ENCODE peak calls at places on chromosomes 16 and 17, in six cellular contexts. T is heart right ventricle, G is mucosa of descending colon, J is A549, F is PC-9, E is body of pancreas. Q is an unnamed sample. For H3K4me1, the result is how much of the 10 kb centered on the place peaks cover.

GRCh38 chr16:17367932-17368331 is 102.8 kb downstream of the XYLT1 start:
- DNase-seq in G (peak), T (no peak), E (no peak), F (no peak), J (no peak), Q (no peak)

GRCh38 chr17:78394209-78394608 is 15.8 kb downstream of the PGS1 start:
- DNase-seq in G (no peak), F (no peak), E (no peak), J (no peak), T (no peak), Q (peak)

GRCh38 chr16:745739-746138 is 4.9 kb upstream of the CIAO3 start:
- DNase-seq in F (peak), T (no peak), G (peak), J (no peak), E (no peak), Q (peak)

GRCh38 chr17:78113804-78114785 is 14.5 kb downstream of the TMC6 start:
- DNase-seq in F (no peak), J (no peak), T (no peak), E (no peak), G (no peak), Q (no peak)

GRCh38 chr17:13362341-13363122 is 239.2 kb downstream of the HS3ST3A1 start:
- DNase-seq in E (no peak), J (no peak), F (no peak), G (no peak), T (no peak), Q (no peak)

GRCh38 chr17:70564006-70564620 is 394.8 kb downstream of the KCNJ2 start:
- DNase-seq in T (no peak), G (no peak), F (no peak), E (no peak), J (no peak), Q (no peak)

GRCh38 chr16:84982434-84982833 is 28.9 kb downstream of the ZDHHC7 start:
- DNase-seq in G (peak), J (no peak), E (peak), T (no peak), F (no peak), Q (peak)

GRCh38 chr17:42989726-42990652 is 8.2 kb upstream of the RPL27 start:
- DNase-seq in J (peak), G (no peak), T (no peak), E (no peak), F (peak), Q (no peak)

GRCh38 chr17:38571833-38572274 is 33.9 kb downstream of the SRCIN1 start:
- DNase-seq in G (no peak), E (no peak), T (no peak), J (no peak), F (no peak), Q (no peak)

GRCh38 chr16:81279375-81279774 is 35.4 kb upstream of the GAN start:
- DNase-seq in F (no peak), T (no peak), E (no peak), G (no peak), J (peak), Q (no peak)

GRCh38 chr16:27685802-27686201 is 135.9 kb downstream of the KATNIP start:
- DNase-seq in G (peak), E (peak), T (no peak), F (no peak), J (no peak), Q (no peak)

GRCh38 chr16:51465026-51465425 is 314.0 kb upstream of the SALL1 start:
- DNase-seq in G (no peak), E (no peak), F (no peak), J (no peak), T (no peak), Q (no peak)

GRCh38 chr17:53626286-53626685 is 196.4 kb upstream of the KIF2B start:
- DNase-seq in F (peak), E (no peak), T (no peak), G (no peak), J (peak), Q (no peak)

GRCh38 chr16:11792404-11793260 is 4.4 kb downstream of the ZC3H7A start:
- DNase-seq in E (peak), J (no peak), F (no peak), G (peak), T (no peak), Q (no peak)

GRCh38 chr17:7579001-7579838 is at the start of gene CD68:
- DNase-seq in G (peak), J (peak), F (peak), E (peak), T (peak), Q (peak)

GRCh38 chr16:73052441-73053030 is 4.6 kb upstream of the ZFHX3 start:
- DNase-seq in J (no peak), T (no peak), F (no peak), G (no peak), E (no peak), Q (no peak)

GRCh38 chr17:44887971-44888955 is 11.0 kb downstream of the EFTUD2 start:
- DNase-seq in G (no peak), J (no peak), F (no peak), E (no peak), T (no peak), Q (no peak)

GRCh38 chr16:11401161-11402050 is 56.1 kb downstream of the RMI2 start:
- DNase-seq in E (peak), F (no peak), T (peak), G (no peak), J (no peak), Q (no peak)

GRCh38 chr16:46974352-46974751 is 878 bp upstream of the DNAJA2 start:
- DNase-seq in F (no peak), T (no peak), G (peak), J (peak), E (no peak), Q (no peak)

GRCh38 chr17:60036796-60037677 is 41.7 kb downstream of the HEATR6 start:
- DNase-seq in G (peak), F (peak), E (peak), T (peak), J (peak), Q (peak)

GRCh38 chr17:46159686-46160085 is 33.5 kb downstream of the KANSL1 start:
- DNase-seq in F (no peak), G (no peak), E (no peak), T (no peak), J (no peak), Q (no peak)

GRCh38 chr17:75430159-75430748 is 24.8 kb upstream of the GRB2 start:
- DNase-seq in E (no peak), G (peak), F (no peak), J (peak), T (no peak), Q (peak)
- H3K4me1 ChIP-seq in E (under half), G (under half), F (under half), J (under half), T (under half), Q (under half)

GRCh38 chr17:61583242-61583641 is 7.8 kb downstream of the NACA2 start:
- DNase-seq in T (no peak), G (no peak), J (peak), E (no peak), F (peak), Q (no peak)
- TF ChIP-seq CTCF in T (no peak), G (no peak), J (peak), E (no peak), F (peak), Q (peak)

DNA sequence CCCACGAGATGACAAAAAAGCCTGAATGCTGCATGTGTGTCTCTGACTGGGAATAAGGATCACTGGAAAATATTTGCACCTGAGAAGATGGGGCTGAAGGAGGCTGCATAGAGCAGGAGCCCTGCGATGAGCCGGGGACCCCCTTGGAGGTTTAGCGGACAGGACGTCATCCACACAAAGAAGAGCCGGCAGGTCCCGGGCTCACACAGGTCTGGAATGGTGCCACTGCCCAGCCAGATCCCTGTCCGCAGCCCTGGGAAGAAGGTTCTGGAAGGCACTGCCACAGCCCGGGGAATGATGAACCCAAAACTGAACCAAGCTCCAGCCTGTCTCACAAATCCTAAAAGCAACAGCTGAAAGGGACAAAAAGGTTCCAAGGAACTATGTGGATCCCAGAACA is 101.8 kb downstream of the ANKRD11 start:
- DNase-seq in F (no peak), G (no peak), T (no peak), E (no peak), J (no peak), Q (no peak)
- H3K4me1 ChIP-seq in F (under half), G (under half), T (under half), E (under half), J (under half), Q (under half)

DNA sequence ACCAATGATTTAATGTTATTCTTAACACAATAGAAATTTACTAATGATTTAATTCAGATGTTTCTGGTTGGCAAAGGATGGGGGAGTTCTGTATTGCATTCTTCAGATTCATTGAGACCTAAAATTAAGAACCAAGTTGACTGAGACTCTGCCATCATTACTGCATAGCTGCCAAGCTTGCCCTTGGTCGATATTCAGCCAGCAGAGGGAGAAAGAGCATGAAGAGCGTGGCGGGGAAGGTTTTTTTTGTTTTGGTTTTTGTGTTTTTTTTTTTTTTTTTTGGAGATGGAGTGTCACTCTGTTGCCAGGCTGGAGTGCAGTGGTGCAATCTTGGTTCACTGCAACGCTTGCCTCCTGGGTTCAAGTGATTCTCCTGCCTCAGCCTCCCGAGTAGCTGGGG is 659.4 kb upstream of the EEF2KMT start:
- DNase-seq in F (no peak), J (no peak), E (no peak), G (no peak), T (no peak), Q (no peak)
- TF ChIP-seq CTCF in F (no peak), J (no peak), E (no peak), G (no peak), T (no peak), Q (no peak)